ENCODE peak calls at places on chromosomes 12 and 14, in four cellular contexts. X, R, F and A are unnamed samples.

GRCh38 chr12:19529933-19530630 is 90.8 kb downstream of the AEBP2 start:
- DNase-seq in X (no peak), R (no peak), F (no peak), A (no peak)

GRCh38 chr14:52222901-52223300 is 44.6 kb upstream of the PTGDR start:
- DNase-seq in X (no peak), R (no peak), F (no peak), A (no peak)

GRCh38 chr12:51693569-51693968 is 102.5 kb downstream of the SCN8A start:
- DNase-seq in X (no peak), R (no peak), F (no peak), A (no peak)

GRCh38 chr12:1706284-1707016 is 15.6 kb downstream of the ADIPOR2 start:
- DNase-seq in X (no peak), R (no peak), F (no peak), A (no peak)

GRCh38 chr12:56221757-56222530 is at the start of gene RNF41:
- DNase-seq in X (peak), R (peak), F (peak), A (peak)

GRCh38 chr12:16437281-16437816 is 89.9 kb downstream of the MGST1 start:
- DNase-seq in X (no peak), R (no peak), F (no peak), A (no peak)

GRCh38 chr12:100359822-100360221 is 2.9 kb downstream of the SLC17A8 start:
- DNase-seq in X (no peak), R (no peak), F (no peak), A (no peak)

GRCh38 chr12:66129934-66130266 is 650 bp downstream of the LLPH start:
- DNase-seq in X (no peak), R (no peak), F (no peak), A (no peak)

GRCh38 chr12:11686135-11686534 is 36.7 kb downstream of the ETV6 start:
- DNase-seq in X (no peak), R (no peak), F (no peak), A (no peak)

GRCh38 chr12:49287876-49288275 is 7.1 kb upstream of the PRPH start:
- DNase-seq in X (no peak), R (no peak), F (no peak), A (no peak)
- TF ChIP-seq SPI1 in X (no peak), R (no peak), F (no peak), A (no peak)

GRCh38 chr12:106074706-106075392 is 63.9 kb downstream of the NUAK1 start:
- DNase-seq in X (no peak), R (no peak), F (no peak), A (no peak)
- TF ChIP-seq SPI1 in X (no peak), R (no peak), F (no peak), A (no peak)

GRCh38 chr12:130079254-130079653 is 83.0 kb upstream of the FZD10 start:
- DNase-seq in X (no peak), R (no peak), F (no peak), A (no peak)
- TF ChIP-seq SPI1 in X (no peak), R (no peak), F (no peak), A (no peak)

GRCh38 chr12:57330989-57331388 is 80.0 kb upstream of the STAC3 start:
- DNase-seq in X (peak), R (no peak), F (no peak), A (no peak)

GRCh38 chr12:57329219-57329618 is 78.2 kb upstream of the STAC3 start:
- DNase-seq in X (no peak), R (no peak), F (no peak), A (no peak)

GRCh38 chr12:57334219-57334618 is 83.2 kb upstream of the STAC3 start:
- DNase-seq in X (no peak), R (no peak), F (no peak), A (no peak)

DNA sequence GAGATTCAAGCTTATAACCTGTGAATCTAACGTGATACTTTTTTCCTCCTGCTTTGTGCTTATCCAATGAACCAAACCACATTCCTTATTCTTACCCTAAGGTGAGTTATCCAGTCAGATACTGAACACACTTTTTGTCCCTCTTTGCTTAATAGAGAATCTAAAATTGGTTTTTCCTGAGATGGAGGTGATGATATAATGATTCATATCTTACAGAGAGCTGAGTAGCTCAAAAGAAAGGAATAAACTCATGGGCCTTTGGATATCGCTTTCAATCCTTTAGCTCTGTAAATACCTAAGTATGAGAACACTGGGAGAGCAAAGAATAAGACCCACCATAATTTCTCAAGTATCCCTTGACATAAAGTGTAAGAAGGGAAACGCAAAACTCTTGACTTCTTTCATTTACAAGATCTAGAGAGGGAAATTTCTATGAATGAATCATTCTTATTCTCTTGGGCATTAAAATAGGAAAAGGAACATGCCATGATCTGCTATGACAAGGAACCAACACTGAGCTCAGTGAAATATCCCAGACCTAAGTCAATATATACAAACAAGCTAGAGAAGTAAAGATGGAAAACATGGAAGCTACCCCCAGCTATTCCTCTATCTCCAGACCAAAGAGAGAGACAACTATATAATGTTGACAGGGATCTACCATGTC is 81.8 kb upstream of the STAC3 start:
- DNase-seq in X (no peak), R (no peak), F (no peak), A (no peak)
- TF ChIP-seq SPI1 in X (no peak), R (no peak), F (no peak), A (no peak)

GRCh38 chr12:117646595-117646994 is 285.2 kb upstream of the NOS1 start:
- DNase-seq in X (no peak), R (no peak), F (no peak), A (no peak)
- TF ChIP-seq SPI1 in X (no peak), R (no peak), F (no peak), A (no peak)

GRCh38 chr14:94775082-94775874 is 5.4 kb upstream of the GSC start:
- DNase-seq in X (no peak), R (no peak), F (no peak), A (no peak)
- TF ChIP-seq SPI1 in X (no peak), R (no peak), F (no peak), A (no peak)

GRCh38 chr14:85461432-85462133 is 68.4 kb upstream of the FLRT2 start:
- DNase-seq in X (no peak), R (no peak), F (no peak), A (no peak)
- TF ChIP-seq SPI1 in X (no peak), R (no peak), F (no peak), A (no peak)